ENCODE peak calls at places on chromosomes 11 and 22, in five cellular contexts. M, I, S, U and Y are unnamed samples.

GRCh38 chr22:41181349-41182241 is 23.5 kb upstream of the L3MBTL2 start:
- DNase-seq in I (no peak), S (no peak), M (no peak), U (peak; percentile 74), Y (no peak)

GRCh38 chr11:130002352-130002845 is at the start of gene PRDM10:
- DNase-seq in S (peak; percentile 95), U (peak; percentile 87), I (peak; percentile 96), M (peak; percentile 98), Y (peak; percentile 91)

GRCh38 chr11:46537121-46537520 is 56.7 kb downstream of the AMBRA1 start:
- DNase-seq in S (no peak), M (no peak), U (no peak), I (no peak), Y (no peak)

GRCh38 chr22:46894081-46894671 is 131.7 kb downstream of the TBC1D22A start:
- DNase-seq in S (no peak), I (peak; percentile 56), M (no peak), U (peak; percentile 42), Y (peak; percentile 67)

GRCh38 chr11:127875076-127875475 is 712.3 kb downstream of the ETS1 start:
- DNase-seq in I (no peak), U (no peak), S (no peak), M (no peak), Y (no peak)

GRCh38 chr11:126680109-126680508 is 320.5 kb downstream of the KIRREL3 start:
- DNase-seq in M (no peak), S (no peak), U (no peak), I (no peak), Y (no peak)

GRCh38 chr11:405976-406795 is 8.6 kb downstream of the SIGIRR start:
- DNase-seq in U (no peak), M (no peak), I (peak; percentile 42), S (peak; percentile 62), Y (no peak)

GRCh38 chr22:49486225-49486624 is 341.4 kb downstream of the BRD1 start:
- DNase-seq in S (no peak), U (no peak), I (no peak), M (no peak), Y (no peak)

GRCh38 chr11:5197538-5197937 is 2.9 kb downstream of the OR51V1 start:
- DNase-seq in M (no peak), I (no peak), S (no peak), U (peak; percentile 27), Y (no peak)

GRCh38 chr22:41963453-41964105 is 5.7 kb upstream of the SEPTIN3 start:
- DNase-seq in S (no peak), I (no peak), M (no peak), U (peak; percentile 30), Y (no peak)

GRCh38 chr11:598005-598680 is 17.6 kb downstream of the IRF7 start:
- DNase-seq in M (no peak), I (no peak), U (no peak), S (no peak), Y (no peak)

GRCh38 chr11:71156301-71156700 is 96.1 kb downstream of the SHANK2 start:
- DNase-seq in I (no peak), S (no peak), M (no peak), U (no peak), Y (no peak)

GRCh38 chr11:70076461-70076931 is 1.6 kb upstream of the ANO1 start:
- DNase-seq in U (no peak), M (no peak), I (no peak), S (no peak), Y (no peak)